ENCODE peak calls at places on chromosomes 2 and 18, in four cellular contexts. K is NCI-H2029 treated with DMSO at 0.1 percent for 48 hours; F is NAMALWA; E is stimulated activated CD8-positive, alpha-beta memory T cell treated with anti-CD3 and anti-CD28 coated beads, Interleukin-15, amount 100 ng/mL, for 24 hours. Q is an unnamed sample.

GRCh38 chr18:26327062-26327461 is 100.8 kb downstream of the TAF4B start:
- DNase-seq in F (no peak), K (no peak), E (no peak), Q (no peak)

GRCh38 chr18:24322594-24323136 is 75.0 kb downstream of the OSBPL1A start:
- DNase-seq in F (no peak), E (no peak), K (no peak), Q (no peak)

GRCh38 chr18:22069916-22070315 is 99.5 kb upstream of the GATA6 start:
- DNase-seq in K (no peak), E (no peak), F (no peak), Q (no peak)

GRCh38 chr2:188024811-188025210 is 266.9 kb upstream of the GULP1 start:
- DNase-seq in F (no peak), K (no peak), E (no peak), Q (no peak)

GRCh38 chr2:112260295-112260625 is 5.4 kb upstream of the ZC3H8 start:
- DNase-seq in F (no peak), E (no peak), K (no peak), Q (no peak)

GRCh38 chr2:10477443-10478297 is 29.5 kb upstream of the ODC1 start:
- DNase-seq in K (no peak), F (no peak), E (no peak), Q (no peak)

GRCh38 chr18:7414459-7414858 is 152.7 kb upstream of the PTPRM start:
- DNase-seq in F (no peak), K (no peak), E (no peak), Q (no peak)

GRCh38 chr2:193966590-193966989 is 1690.4 kb upstream of the SLC39A10 start:
- DNase-seq in E (no peak), K (no peak), F (no peak), Q (no peak)

GRCh38 chr2:58215429-58215828 is 25.7 kb downstream of the FANCL start:
- DNase-seq in K (peak), E (no peak), F (no peak), Q (peak)

GRCh38 chr2:38572167-38572566 is 30.6 kb downstream of the HNRNPLL start:
- DNase-seq in E (no peak), F (no peak), K (no peak), Q (no peak)

GRCh38 chr18:44681611-44682010 is 923 bp downstream of the SETBP1 start:
- DNase-seq in E (no peak), K (no peak), F (peak), Q (no peak)

GRCh38 chr2:27431395-27431794 is 3.0 kb downstream of the NRBP1 start:
- DNase-seq in F (peak), K (no peak), E (no peak), Q (no peak)

GRCh38 chr2:240556553-240557100 is 1.2 kb downstream of the ANKMY1 start:
- DNase-seq in K (no peak), E (no peak), F (peak), Q (no peak)

GRCh38 chr2:174692256-174692830 is 71.9 kb downstream of the CHRNA1 start:
- DNase-seq in F (no peak), K (no peak), E (no peak), Q (no peak)

GRCh38 chr2:222289280-222290250 is 9.2 kb downstream of the PAX3 start:
- DNase-seq in K (no peak), E (no peak), F (no peak), Q (no peak)

GRCh38 chr18:54946149-54946581 is 13.1 kb downstream of the CCDC68 start:
- DNase-seq in K (no peak), E (no peak), F (peak), Q (no peak)

GRCh38 chr18:58046794-58047555 is 2.9 kb downstream of the NEDD4L start:
- DNase-seq in E (no peak), K (no peak), F (peak), Q (no peak)

GRCh38 chr2:201093573-201093972 is 21.8 kb downstream of the NDUFB3 start:
- DNase-seq in F (no peak), E (no peak), K (no peak), Q (no peak)

GRCh38 chr2:31675485-31675901 is 94.8 kb upstream of the SRD5A2 start:
- DNase-seq in E (no peak), K (no peak), F (peak), Q (no peak)

GRCh38 chr2:9252002-9252357 is 45.4 kb downstream of the ASAP2 start:
- DNase-seq in E (no peak), K (no peak), F (no peak), Q (no peak)

GRCh38 chr2:223545830-223546229 is 56.3 kb downstream of the SCG2 start:
- DNase-seq in K (no peak), E (no peak), F (no peak), Q (no peak)

GRCh38 chr18:48894266-48894600 is 56.5 kb downstream of the SMAD7 start:
- DNase-seq in F (no peak), K (no peak), E (no peak), Q (no peak)

GRCh38 chr2:17583166-17583565 is 42.7 kb downstream of the VSNL1 start:
- DNase-seq in E (no peak), F (no peak), K (no peak), Q (no peak)

GRCh38 chr18:79528846-79529245 is 133.1 kb downstream of the NFATC1 start:
- DNase-seq in E (peak), F (peak), K (peak), Q (no peak)

GRCh38 chr2:202486351-202486750 is 110.2 kb downstream of the BMPR2 start:
- DNase-seq in E (no peak), F (peak), K (no peak), Q (no peak)

GRCh38 chr2:201768918-201769317 is 11.8 kb downstream of the ALS2 start:
- DNase-seq in E (no peak), K (no peak), F (no peak), Q (no peak)

GRCh38 chr18:76499596-76500340 is 4.7 kb upstream of the ZNF516 start:
- DNase-seq in K (no peak), F (peak), E (no peak), Q (no peak)

Q was measured in DMS79 treated with DMSO at 0.1 percent for 48 hours.